ENCODE peak calls at places on chromosomes 2 and 18, in four cellular contexts. R, X, O and H are unnamed samples.
A peak's percentile ranks its signal among the peaks of the same experiment; 100 is the strongest.

GRCh38 chr18:47873625-47874024 is 56.8 kb downstream of the SMAD2 start:
- DNase-seq in O (no peak), X (no peak), R (no peak), H (no peak)

GRCh38 chr18:23280844-23281243 is 145.6 kb downstream of the CABLES1 start:
- DNase-seq in O (peak; percentile 55), X (no peak), R (no peak), H (no peak)

GRCh38 chr2:144975881-144976280 is 456.0 kb upstream of the ZEB2 start:
- DNase-seq in R (no peak), X (no peak), O (no peak), H (no peak)

GRCh38 chr18:9516437-9517064 is 41.2 kb downstream of the RALBP1 start:
- DNase-seq in R (peak; percentile 46), O (no peak), X (no peak), H (peak; percentile 14)

GRCh38 chr2:102091121-102091520 is 51.4 kb upstream of the IL1R1 start:
- DNase-seq in R (no peak), X (no peak), O (no peak), H (no peak)

GRCh38 chr2:236684534-236685256 is 115.1 kb downstream of the ACKR3 start:
- DNase-seq in X (no peak), O (no peak), R (no peak), H (no peak)

GRCh38 chr18:7459851-7460774 is 107.0 kb upstream of the PTPRM start:
- DNase-seq in O (no peak), R (no peak), X (no peak), H (no peak)

GRCh38 chr2:67945976-67946375 is 116.8 kb downstream of the C1D start:
- DNase-seq in R (no peak), X (no peak), O (no peak), H (no peak)

GRCh38 chr2:45046786-45047185 is 37.5 kb upstream of the SIX2 start:
- DNase-seq in R (no peak), X (no peak), O (no peak), H (peak; percentile 66)

GRCh38 chr2:166373951-166374350 is 1.8 kb downstream of the SCN9A start:
- DNase-seq in X (no peak), R (peak; percentile 95), O (no peak), H (peak; percentile 77)

GRCh38 chr18:24075731-24076130 is 61.2 kb downstream of the TTC39C start:
- DNase-seq in O (no peak), X (no peak), R (no peak), H (no peak)

GRCh38 chr2:44522846-44523245 is 161.1 kb downstream of the CAMKMT start:
- DNase-seq in X (no peak), O (no peak), R (no peak), H (no peak)

GRCh38 chr18:35099911-35100310 is 58.7 kb downstream of the MAPRE2 start:
- DNase-seq in X (no peak), R (peak; percentile 70), O (no peak), H (peak; percentile 51)

GRCh38 chr18:413263-413662 is 87.2 kb downstream of the COLEC12 start:
- DNase-seq in X (no peak), R (peak; percentile 36), O (no peak), H (peak; percentile 58)

GRCh38 chr2:41768301-41768700 is 279.5 kb upstream of the PKDCC start:
- DNase-seq in R (no peak), O (no peak), X (no peak), H (no peak)

GRCh38 chr2:18910843-18911242 is 321.5 kb upstream of the NT5C1B start:
- DNase-seq in O (no peak), R (peak; percentile 74), X (peak; percentile 24), H (peak; percentile 82)

GRCh38 chr18:23658296-23658695 is 4.4 kb downstream of the ANKRD29 start:
- DNase-seq in X (no peak), R (no peak), O (no peak), H (no peak)

GRCh38 chr2:23467618-23468017 is 82.6 kb downstream of the KLHL29 start:
- DNase-seq in X (no peak), O (peak; percentile 21), R (no peak), H (no peak)

GRCh38 chr2:37148325-37148724 is 8.5 kb downstream of the EIF2AK2 start:
- DNase-seq in O (no peak), R (no peak), X (no peak), H (no peak)

GRCh38 chr2:111905990-111906735 is 7.8 kb downstream of the MERTK start:
- DNase-seq in X (peak; percentile 56), O (peak; percentile 62), R (no peak), H (no peak)

GRCh38 chr2:224883700-224884099 is 158.6 kb downstream of the DOCK10 start:
- DNase-seq in X (no peak), R (no peak), O (no peak), H (no peak)

GRCh38 chr2:104849618-104850097 is 4.3 kb upstream of the POU3F3 start:
- DNase-seq in O (no peak), R (peak; percentile 45), X (no peak), H (peak; percentile 66)

GRCh38 chr2:80022018-80022417 is 282.5 kb downstream of the LRRTM1 start:
- DNase-seq in O (no peak), X (no peak), R (no peak), H (no peak)

GRCh38 chr2:43524180-43524965 is 71.5 kb downstream of the THADA start:
- DNase-seq in X (no peak), O (no peak), R (peak; percentile 28), H (no peak)

GRCh38 chr2:95274291-95275150 is at the start of gene PROM2:
- DNase-seq in X (peak; percentile 89), O (peak; percentile 61), R (no peak), H (no peak)

GRCh38 chr2:95275601-95276243 is 1.5 kb downstream of the PROM2 start:
- DNase-seq in X (peak; percentile 76), O (peak; percentile 54), R (no peak), H (peak; percentile 29)

GRCh38 chr2:95273911-95274290 is 348 bp upstream of the PROM2 start:
- DNase-seq in O (peak; percentile 58), X (no peak), R (no peak), H (no peak)

GRCh38 chr2:95276244-95276887 is 2.1 kb downstream of the PROM2 start:
- DNase-seq in O (no peak), R (no peak), X (no peak), H (no peak)

DNA sequence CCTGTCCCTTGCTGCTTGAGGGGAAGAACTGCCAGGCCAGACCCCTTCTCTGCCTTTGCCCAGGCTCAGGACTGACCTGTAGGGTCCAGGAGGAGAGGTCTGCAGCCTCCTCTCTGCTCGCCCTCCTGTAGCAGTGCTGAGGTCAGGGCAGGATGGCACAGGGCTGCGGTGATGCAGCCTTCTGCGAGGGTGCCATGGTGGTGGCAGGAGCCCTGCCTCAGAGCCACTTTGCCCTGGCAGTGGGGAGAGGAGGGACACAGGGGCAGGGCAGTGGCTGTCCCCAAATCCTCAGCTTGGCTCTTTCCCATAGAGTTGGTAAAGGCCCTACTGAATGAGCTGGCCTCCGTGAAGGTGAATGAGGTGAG is 884 bp downstream of the PROM2 start:
- DNase-seq in X (peak; percentile 16), O (peak; percentile 12), R (no peak), H (no peak)
- H3K4me3 ChIP-seq in X (peak overlapping the region; percentile 47), O (no peak overlapping the region), R (no peak overlapping the region), H (no peak overlapping the region)

GRCh38 chr18:37294951-37295350 is 270.6 kb downstream of the CELF4 start:
- DNase-seq in R (no peak), X (no peak), O (no peak), H (no peak)
- TF ChIP-seq CTCF in R (no peak), X (no peak), O (no peak), H (peak; percentile 25)

GRCh38 chr2:218999881-219000568 is 6.8 kb upstream of the CRYBA2 start:
- DNase-seq in O (no peak), X (no peak), R (no peak), H (no peak)
- H3K4me3 ChIP-seq in O (no peak overlapping the region), X (no peak overlapping the region), R (no peak overlapping the region), H (no peak overlapping the region)

GRCh38 chr2:218399391-218400166 is at the start of gene CTDSP1:
- DNase-seq in X (peak; percentile 95), O (peak; percentile 98), R (peak; percentile 96), H (peak; percentile 89)
- TF ChIP-seq CTCF in X (no peak), O (no peak), R (peak; percentile 28), H (no peak)

DNA sequence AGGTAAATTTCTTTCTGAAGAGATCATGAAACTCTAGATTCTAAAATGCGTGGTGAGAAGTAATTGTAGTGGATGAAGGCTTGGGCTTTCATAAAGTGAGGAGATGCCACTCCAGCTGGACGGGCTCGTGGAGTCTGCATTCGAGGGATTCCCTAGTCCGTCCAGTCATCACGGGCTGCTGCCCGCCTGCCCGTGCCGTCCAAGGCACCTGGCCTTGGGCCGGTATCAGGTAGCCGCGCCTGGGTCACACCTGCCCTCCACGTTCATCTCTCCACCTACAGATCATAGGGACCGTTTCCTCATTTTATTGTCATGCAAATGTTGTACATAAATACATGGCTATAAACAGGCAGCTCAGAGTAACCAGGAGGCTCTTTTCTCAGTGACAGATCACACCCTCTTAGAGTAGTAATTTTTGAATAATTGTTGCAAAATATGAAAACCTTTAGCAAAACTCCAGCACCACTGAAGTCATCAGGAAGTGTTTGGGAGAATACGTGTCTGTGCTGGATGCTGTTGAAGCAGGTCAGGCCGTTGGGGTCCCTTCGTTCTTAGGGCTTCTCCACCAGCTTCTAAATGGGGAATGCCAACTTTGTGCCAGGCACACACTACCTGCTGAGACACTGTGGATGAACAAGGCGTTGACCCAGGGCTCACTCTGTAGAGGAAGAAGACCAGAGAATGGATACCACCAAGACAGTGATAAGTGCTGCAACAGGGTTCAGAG is 112.6 kb downstream of the FAM210A start:
- DNase-seq in X (no peak), R (no peak), O (no peak), H (no peak)
- H3K4me3 ChIP-seq in X (no peak overlapping the region), R (no peak overlapping the region), O (no peak overlapping the region), H (no peak overlapping the region)

GRCh38 chr2:46131-46470 is 204 bp downstream of the FAM110C start:
- DNase-seq in R (no peak), O (no peak), X (no peak), H (no peak)

GRCh38 chr2:42788-43187 is 3.5 kb downstream of the FAM110C start:
- DNase-seq in R (no peak), X (no peak), O (no peak), H (no peak)

GRCh38 chr2:46471-47345 is at the start of gene FAM110C:
- DNase-seq in X (peak; percentile 77), R (no peak), O (peak; percentile 89), H (peak; percentile 4)

GRCh38 chr2:45342-46130 is 769 bp downstream of the FAM110C start:
- DNase-seq in O (no peak), X (no peak), R (no peak), H (no peak)

GRCh38 chr2:44748-45341 is 1.5 kb downstream of the FAM110C start:
- DNase-seq in X (peak; percentile 37), R (no peak), O (no peak), H (no peak)
- TF ChIP-seq CTCF in X (no peak), R (no peak), O (no peak), H (no peak)

GRCh38 chr2:219059375-219059724 is 1.4 kb downstream of the IHH start:
- DNase-seq in R (no peak), O (no peak), X (no peak), H (no peak)
- H3K4me3 ChIP-seq in R (no peak overlapping the region), O (peak overlapping the region; percentile 50), X (no peak overlapping the region), H (no peak overlapping the region)